ENCODE peak calls at places on chromosomes 13 and 19, in ten cellular contexts. One of them, this sample, is unnamed.

GRCh38 chr13:99640260-99640659 is 139.0 kb downstream of the TM9SF2 start:
- DNase-seq in lower lobe of right lung: no peak
- DNase-seq in psoas muscle: no peak
- DNase-seq in astrocyte: no peak
- DNase-seq in cardiac fibroblast: no peak
- DNase-seq in tibial nerve: no peak
- DNase-seq in K562: no peak
- DNase-seq in BE2C: no peak
- DNase-seq in fibroblast of villous mesenchyme: no peak
- DNase-seq in HFFc6: no peak
- DNase-seq in this sample: no peak

GRCh38 chr13:41465215-41465907 is 8.0 kb downstream of the RGCC start:
- DNase-seq in lower lobe of right lung: peak; percentile 71
- DNase-seq in BE2C: no peak
- DNase-seq in astrocyte: peak; percentile 82
- DNase-seq in HFFc6: peak; percentile 55
- DNase-seq in psoas muscle: peak; percentile 72
- DNase-seq in cardiac fibroblast: peak; percentile 91
- DNase-seq in tibial nerve: no peak
- DNase-seq in K562: peak; percentile 29
- DNase-seq in fibroblast of villous mesenchyme: peak; percentile 65
- DNase-seq in this sample: peak; percentile 97

GRCh38 chr13:60152904-60153303 is 10.8 kb downstream of the DIAPH3 start:
- DNase-seq in cardiac fibroblast: no peak
- DNase-seq in lower lobe of right lung: no peak
- DNase-seq in psoas muscle: no peak
- DNase-seq in astrocyte: no peak
- DNase-seq in BE2C: no peak
- DNase-seq in HFFc6: no peak
- DNase-seq in tibial nerve: no peak
- DNase-seq in K562: no peak
- DNase-seq in fibroblast of villous mesenchyme: peak; percentile 31
- DNase-seq in this sample: no peak

GRCh38 chr13:84951128-84951527 is 848.1 kb downstream of the SLITRK6 start:
- DNase-seq in psoas muscle: no peak
- DNase-seq in K562: no peak
- DNase-seq in fibroblast of villous mesenchyme: no peak
- DNase-seq in lower lobe of right lung: no peak
- DNase-seq in cardiac fibroblast: no peak
- DNase-seq in BE2C: no peak
- DNase-seq in tibial nerve: no peak
- DNase-seq in astrocyte: no peak
- DNase-seq in HFFc6: no peak
- DNase-seq in this sample: no peak

GRCh38 chr13:35687336-35687735 is 210.8 kb upstream of the MAB21L1 start:
- DNase-seq in fibroblast of villous mesenchyme: no peak
- DNase-seq in astrocyte: no peak
- DNase-seq in BE2C: no peak
- DNase-seq in tibial nerve: no peak
- DNase-seq in psoas muscle: no peak
- DNase-seq in lower lobe of right lung: no peak
- DNase-seq in HFFc6: no peak
- DNase-seq in K562: no peak
- DNase-seq in cardiac fibroblast: no peak
- DNase-seq in this sample: no peak

GRCh38 chr19:4730740-4731171 is 7.1 kb upstream of the DPP9 start:
- DNase-seq in psoas muscle: no peak
- DNase-seq in fibroblast of villous mesenchyme: no peak
- DNase-seq in HFFc6: no peak
- DNase-seq in cardiac fibroblast: peak; percentile 35
- DNase-seq in astrocyte: no peak
- DNase-seq in lower lobe of right lung: no peak
- DNase-seq in K562: peak; percentile 70
- DNase-seq in BE2C: peak; percentile 54
- DNase-seq in tibial nerve: no peak
- DNase-seq in this sample: peak; percentile 77

GRCh38 chr19:38744298-38744681 is at the start of gene CAPN12:
- DNase-seq in psoas muscle: no peak
- DNase-seq in fibroblast of villous mesenchyme: no peak
- DNase-seq in HFFc6: no peak
- DNase-seq in cardiac fibroblast: no peak
- DNase-seq in astrocyte: no peak
- DNase-seq in lower lobe of right lung: no peak
- DNase-seq in K562: peak; percentile 40
- DNase-seq in tibial nerve: no peak
- DNase-seq in BE2C: no peak
- DNase-seq in this sample: no peak

GRCh38 chr19:5225486-5226345 is 114.9 kb downstream of the PTPRS start:
- DNase-seq in fibroblast of villous mesenchyme: no peak
- DNase-seq in lower lobe of right lung: no peak
- DNase-seq in astrocyte: no peak
- DNase-seq in psoas muscle: no peak
- DNase-seq in K562: peak; percentile 46
- DNase-seq in BE2C: peak; percentile 48
- DNase-seq in cardiac fibroblast: no peak
- DNase-seq in HFFc6: no peak
- DNase-seq in tibial nerve: no peak
- DNase-seq in this sample: peak; percentile 39

GRCh38 chr13:113151745-113152707 is 6.4 kb upstream of the PROZ start:
- DNase-seq in fibroblast of villous mesenchyme: peak; percentile 60
- DNase-seq in cardiac fibroblast: peak; percentile 43
- DNase-seq in tibial nerve: no peak
- DNase-seq in HFFc6: peak; percentile 11
- DNase-seq in lower lobe of right lung: no peak
- DNase-seq in K562: no peak
- DNase-seq in astrocyte: peak; percentile 54
- DNase-seq in BE2C: no peak
- DNase-seq in psoas muscle: peak; percentile 64
- DNase-seq in this sample: peak; percentile 49

GRCh38 chr13:93420206-93420605 is 193.6 kb downstream of the GPC6 start:
- DNase-seq in cardiac fibroblast: no peak
- DNase-seq in psoas muscle: no peak
- DNase-seq in HFFc6: no peak
- DNase-seq in BE2C: no peak
- DNase-seq in fibroblast of villous mesenchyme: no peak
- DNase-seq in K562: no peak
- DNase-seq in lower lobe of right lung: no peak
- DNase-seq in astrocyte: no peak
- DNase-seq in tibial nerve: no peak
- DNase-seq in this sample: no peak

GRCh38 chr19:1568320-1569019 is at the start of gene MEX3D:
- DNase-seq in psoas muscle: peak; percentile 88
- DNase-seq in cardiac fibroblast: peak; percentile 65
- DNase-seq in HFFc6: no peak
- DNase-seq in fibroblast of villous mesenchyme: peak; percentile 64
- DNase-seq in lower lobe of right lung: peak; percentile 79
- DNase-seq in K562: peak; percentile 98
- DNase-seq in BE2C: peak; percentile 90
- DNase-seq in tibial nerve: peak; percentile 57
- DNase-seq in astrocyte: peak; percentile 4
- DNase-seq in this sample: peak; percentile 79

GRCh38 chr19:44757735-44758505 is 9.4 kb downstream of the BCL3 start:
- DNase-seq in tibial nerve: peak; percentile 62
- DNase-seq in lower lobe of right lung: peak; percentile 80
- DNase-seq in astrocyte: no peak
- DNase-seq in K562: no peak
- DNase-seq in BE2C: peak; percentile 77
- DNase-seq in psoas muscle: peak; percentile 87
- DNase-seq in fibroblast of villous mesenchyme: peak; percentile 57
- DNase-seq in cardiac fibroblast: peak; percentile 68
- DNase-seq in HFFc6: peak; percentile 60
- DNase-seq in this sample: no peak

GRCh38 chr13:76885203-76886004 is 801 bp downstream of the KCTD12 start:
- DNase-seq in fibroblast of villous mesenchyme: peak; percentile 75
- DNase-seq in cardiac fibroblast: peak; percentile 82
- DNase-seq in lower lobe of right lung: peak; percentile 83
- DNase-seq in astrocyte: peak; percentile 57
- DNase-seq in BE2C: peak; percentile 68
- DNase-seq in K562: peak; percentile 11
- DNase-seq in HFFc6: peak; percentile 53
- DNase-seq in tibial nerve: peak; percentile 63
- DNase-seq in psoas muscle: peak; percentile 83
- DNase-seq in this sample: peak; percentile 66

GRCh38 chr13:27641711-27642502 is 20.2 kb downstream of the POLR1D start:
- DNase-seq in lower lobe of right lung: no peak
- DNase-seq in psoas muscle: no peak
- DNase-seq in HFFc6: no peak
- DNase-seq in K562: no peak
- DNase-seq in cardiac fibroblast: no peak
- DNase-seq in BE2C: no peak
- DNase-seq in fibroblast of villous mesenchyme: no peak
- DNase-seq in astrocyte: peak; percentile 8
- DNase-seq in tibial nerve: no peak
- DNase-seq in this sample: no peak

GRCh38 chr19:48925240-48925843 is 8.2 kb upstream of the DHDH start:
- DNase-seq in BE2C: no peak
- DNase-seq in cardiac fibroblast: peak; percentile 85
- DNase-seq in tibial nerve: no peak
- DNase-seq in lower lobe of right lung: no peak
- DNase-seq in astrocyte: peak; percentile 88
- DNase-seq in psoas muscle: no peak
- DNase-seq in fibroblast of villous mesenchyme: peak; percentile 77
- DNase-seq in K562: no peak
- DNase-seq in HFFc6: peak; percentile 75
- DNase-seq in this sample: peak; percentile 39

GRCh38 chr19:29858000-29858596 is 46.3 kb downstream of the CCNE1 start:
- DNase-seq in fibroblast of villous mesenchyme: no peak
- DNase-seq in cardiac fibroblast: no peak
- DNase-seq in HFFc6: no peak
- DNase-seq in tibial nerve: no peak
- DNase-seq in K562: peak; percentile 68
- DNase-seq in lower lobe of right lung: no peak
- DNase-seq in astrocyte: no peak
- DNase-seq in psoas muscle: peak; percentile 61
- DNase-seq in BE2C: peak; percentile 43
- DNase-seq in this sample: peak; percentile 55

GRCh38 chr19:34692541-34692940 is 15.1 kb downstream of the ZNF302 start:
- DNase-seq in HFFc6: no peak
- DNase-seq in K562: no peak
- DNase-seq in BE2C: no peak
- DNase-seq in fibroblast of villous mesenchyme: no peak
- DNase-seq in cardiac fibroblast: no peak
- DNase-seq in psoas muscle: no peak
- DNase-seq in tibial nerve: no peak
- DNase-seq in lower lobe of right lung: no peak
- DNase-seq in astrocyte: no peak
- DNase-seq in this sample: no peak

DNA sequence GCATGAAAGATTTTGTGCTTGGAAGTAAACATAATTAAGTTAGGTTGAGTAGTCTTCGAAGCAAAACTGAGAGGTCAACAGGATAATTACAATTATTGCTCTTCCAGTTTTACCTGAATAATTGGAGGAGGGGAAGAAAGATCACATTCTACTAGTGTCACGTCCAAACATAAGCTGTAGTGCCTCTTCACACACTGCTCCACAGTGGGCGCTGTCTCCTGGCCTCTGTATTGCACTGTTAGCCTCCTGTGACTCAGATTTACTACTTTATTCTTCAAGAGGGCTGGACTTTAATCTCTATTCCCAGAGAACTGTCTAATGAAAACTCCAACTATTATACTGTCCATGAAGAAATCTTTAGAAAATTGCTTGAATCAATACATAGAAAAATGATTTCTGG is 62.9 kb downstream of the TRPC4 start:
- DNase-seq in tibial nerve: no peak
- DNase-seq in K562: no peak
- DNase-seq in fibroblast of villous mesenchyme: no peak
- DNase-seq in lower lobe of right lung: no peak
- DNase-seq in BE2C: no peak
- DNase-seq in astrocyte: no peak
- DNase-seq in cardiac fibroblast: no peak
- DNase-seq in psoas muscle: no peak
- DNase-seq in HFFc6: no peak
- DNase-seq in this sample: no peak
- TF ChIP-seq CTCF in tibial nerve: no peak
- TF ChIP-seq CTCF in K562: no peak
- TF ChIP-seq CTCF in fibroblast of villous mesenchyme: peak; percentile 9
- TF ChIP-seq CTCF in lower lobe of right lung: no peak
- TF ChIP-seq CTCF in BE2C: no peak
- TF ChIP-seq CTCF in astrocyte: no peak
- TF ChIP-seq CTCF in cardiac fibroblast: peak; percentile 4
- TF ChIP-seq CTCF in psoas muscle: no peak
- TF ChIP-seq CTCF in HFFc6: no peak
- TF ChIP-seq CTCF in this sample: no peak

GRCh38 chr19:36331353-36332228 is 47.4 kb downstream of the ZFP14 start:
- DNase-seq in HFFc6: peak; percentile 87
- DNase-seq in psoas muscle: peak; percentile 83
- DNase-seq in tibial nerve: peak; percentile 74
- DNase-seq in K562: peak; percentile 26
- DNase-seq in astrocyte: peak; percentile 96
- DNase-seq in lower lobe of right lung: peak; percentile 70
- DNase-seq in cardiac fibroblast: peak; percentile 96
- DNase-seq in BE2C: peak; percentile 90
- DNase-seq in fibroblast of villous mesenchyme: peak; percentile 85
- DNase-seq in this sample: peak; percentile 86
- TF ChIP-seq CTCF in HFFc6: no peak
- TF ChIP-seq CTCF in psoas muscle: peak; percentile 10
- TF ChIP-seq CTCF in tibial nerve: no peak
- TF ChIP-seq CTCF in K562: no peak
- TF ChIP-seq CTCF in astrocyte: no peak
- TF ChIP-seq CTCF in lower lobe of right lung: no peak
- TF ChIP-seq CTCF in cardiac fibroblast: no peak
- TF ChIP-seq CTCF in BE2C: no peak
- TF ChIP-seq CTCF in fibroblast of villous mesenchyme: no peak
- TF ChIP-seq CTCF in this sample: no peak

DNA sequence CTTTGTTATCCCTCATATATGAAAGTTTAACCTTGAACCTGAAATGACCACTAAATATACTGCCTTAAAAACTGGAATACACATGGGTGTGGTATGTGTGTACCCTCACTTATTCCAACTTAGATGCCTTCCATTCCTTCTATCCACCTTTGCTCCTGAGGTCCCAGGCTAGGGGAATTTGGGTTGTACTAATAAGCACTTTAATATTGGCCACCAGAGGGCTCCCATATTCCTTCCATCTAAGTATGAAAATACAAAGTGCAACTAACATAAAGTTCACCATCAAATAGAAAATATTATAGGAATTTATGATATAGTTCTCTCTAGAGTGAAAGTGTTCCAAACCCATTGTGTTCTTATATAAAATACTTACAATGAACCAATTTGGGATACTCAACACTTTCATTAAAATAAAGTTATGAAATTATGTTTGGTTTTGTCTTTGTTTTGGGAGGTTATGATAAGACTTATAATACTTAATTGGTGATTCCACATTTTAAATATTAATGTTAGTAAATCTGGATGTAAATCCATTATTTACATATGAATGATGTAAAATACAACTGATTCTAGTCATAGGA is 62.3 kb downstream of the ITGBL1 start:
- DNase-seq in BE2C: peak; percentile 38
- DNase-seq in lower lobe of right lung: no peak
- DNase-seq in psoas muscle: no peak
- DNase-seq in K562: no peak
- DNase-seq in astrocyte: peak; percentile 35
- DNase-seq in tibial nerve: peak; percentile 81
- DNase-seq in HFFc6: peak; percentile 27
- DNase-seq in fibroblast of villous mesenchyme: peak; percentile 82
- DNase-seq in cardiac fibroblast: peak; percentile 89
- DNase-seq in this sample: peak; percentile 44
- TF ChIP-seq CTCF in BE2C: peak; percentile 72
- TF ChIP-seq CTCF in lower lobe of right lung: peak; percentile 58
- TF ChIP-seq CTCF in psoas muscle: peak; percentile 51
- TF ChIP-seq CTCF in K562: no peak
- TF ChIP-seq CTCF in astrocyte: peak; percentile 68
- TF ChIP-seq CTCF in tibial nerve: peak; percentile 48
- TF ChIP-seq CTCF in HFFc6: peak; percentile 94
- TF ChIP-seq CTCF in fibroblast of villous mesenchyme: peak; percentile 75
- TF ChIP-seq CTCF in cardiac fibroblast: peak; percentile 65
- TF ChIP-seq CTCF in this sample: peak; percentile 70

GRCh38 chr13:111216166-111216960 is 101.3 kb downstream of the ARHGEF7 start:
- DNase-seq in psoas muscle: peak; percentile 72
- DNase-seq in HFFc6: no peak
- DNase-seq in K562: no peak
- DNase-seq in cardiac fibroblast: no peak
- DNase-seq in fibroblast of villous mesenchyme: peak; percentile 41
- DNase-seq in BE2C: peak; percentile 60
- DNase-seq in astrocyte: no peak
- DNase-seq in lower lobe of right lung: no peak
- DNase-seq in tibial nerve: peak; percentile 51
- DNase-seq in this sample: peak; percentile 71
- TF ChIP-seq CTCF in psoas muscle: peak; percentile 55
- TF ChIP-seq CTCF in HFFc6: peak; percentile 73
- TF ChIP-seq CTCF in K562: peak; percentile 16
- TF ChIP-seq CTCF in cardiac fibroblast: peak; percentile 49
- TF ChIP-seq CTCF in fibroblast of villous mesenchyme: peak; percentile 52
- TF ChIP-seq CTCF in BE2C: peak; percentile 55
- TF ChIP-seq CTCF in astrocyte: peak; percentile 31
- TF ChIP-seq CTCF in lower lobe of right lung: peak; percentile 46
- TF ChIP-seq CTCF in tibial nerve: peak; percentile 41
- TF ChIP-seq CTCF in this sample: peak; percentile 52

This sample was measured in activated CD8-positive, alpha-beta T cell treated with anti-CD3 and anti-CD28 coated beads for 36 hours.